ENCODE peak calls at places on chromosomes 16 and 17, in six cellular contexts. A is esophagus squamous epithelium, N is Caco-2, T is psoas muscle, V is H9, I is tibial nerve. H is an unnamed sample.

GRCh38 chr17:62780273-62780672 is 27.8 kb downstream of the MARCHF10 start:
- DNase-seq in I (no peak), A (no peak), T (peak; percentile 27), V (peak; percentile 24), N (no peak), H (no peak)

GRCh38 chr16:84478172-84478948 is 26.1 kb downstream of the MEAK7 start:
- DNase-seq in V (no peak), I (no peak), A (no peak), N (no peak), T (no peak), H (no peak)

GRCh38 chr16:56370836-56371235 is 54.5 kb downstream of the AMFR start:
- DNase-seq in V (no peak), T (no peak), I (no peak), N (no peak), A (no peak), H (no peak)

GRCh38 chr16:29009050-29009837 is 24.4 kb downstream of the LAT start:
- DNase-seq in A (no peak), I (no peak), V (no peak), N (no peak), T (no peak), H (no peak)

GRCh38 chr17:44345497-44346026 is 460 bp downstream of the GRN start:
- DNase-seq in T (no peak), A (no peak), I (no peak), N (peak; percentile 72), V (peak; percentile 88), H (peak; percentile 91)

GRCh38 chr16:25138130-25138529 is 26.6 kb downstream of the LCMT1 start:
- DNase-seq in T (no peak), I (no peak), A (no peak), N (no peak), V (no peak), H (no peak)

GRCh38 chr17:18185391-18185790 is 1.8 kb downstream of the ALKBH5 start:
- DNase-seq in T (no peak), V (no peak), A (no peak), N (no peak), I (no peak), H (peak; percentile 55)

GRCh38 chr17:4591529-4591928 is 7.2 kb downstream of the SMTNL2 start:
- DNase-seq in N (no peak), T (no peak), I (no peak), A (no peak), V (no peak), H (no peak)

GRCh38 chr16:25635449-25635848 is 56.3 kb upstream of the HS3ST4 start:
- DNase-seq in I (no peak), N (no peak), V (no peak), T (no peak), A (no peak), H (no peak)

GRCh38 chr16:85554791-85555548 is 58.2 kb upstream of the GSE1 start:
- DNase-seq in T (peak; percentile 77), N (no peak), A (no peak), I (no peak), V (no peak), H (peak; percentile 62)

GRCh38 chr16:79758615-79759346 is 158.2 kb upstream of the MAF start:
- DNase-seq in I (no peak), A (no peak), V (no peak), T (no peak), N (no peak), H (no peak)

GRCh38 chr17:66302761-66303626 is 581 bp downstream of the PRKCA start:
- DNase-seq in V (peak; percentile 74), I (peak; percentile 39), A (no peak), N (peak; percentile 46), T (peak; percentile 43), H (peak; percentile 72)

GRCh38 chr17:38453951-38454421 is 25.7 kb downstream of the ARHGAP23 start:
- DNase-seq in T (peak; percentile 62), V (no peak), N (no peak), A (no peak), I (no peak), H (peak; percentile 45)

GRCh38 chr17:45221081-45221996 is at the start of gene FMNL1:
- DNase-seq in I (no peak), V (no peak), T (peak; percentile 53), N (no peak), A (no peak), H (peak; percentile 77)

GRCh38 chr16:22614271-22614947 is 103.7 kb downstream of the NPIPB5 start:
- DNase-seq in N (peak; percentile 62), T (no peak), V (no peak), I (no peak), A (no peak), H (no peak)

GRCh38 chr17:60554377-60554788 is 28.3 kb upstream of the APPBP2 start:
- DNase-seq in V (no peak), I (no peak), A (no peak), T (no peak), N (no peak), H (no peak)

GRCh38 chr16:68370921-68371651 is 60.3 kb downstream of the PRMT7 start:
- DNase-seq in I (no peak), T (no peak), V (no peak), A (no peak), N (no peak), H (no peak)

GRCh38 chr16:54647731-54648221 is 282.9 kb upstream of the IRX5 start:
- DNase-seq in A (no peak), V (no peak), T (no peak), N (no peak), I (no peak), H (no peak)

GRCh38 chr16:69941251-69942098 is 9.7 kb upstream of the CLEC18A start:
- DNase-seq in I (no peak), N (no peak), A (no peak), T (no peak), V (no peak), H (no peak)

GRCh38 chr17:48611681-48612455 is 1.1 kb upstream of the HOXB7 start:
- DNase-seq in A (no peak), N (peak; percentile 88), I (no peak), T (no peak), V (peak; percentile 86), H (peak; percentile 51)

GRCh38 chr17:58932956-58933355 is 173.7 kb downstream of the TRIM37 start:
- DNase-seq in N (no peak), V (no peak), A (no peak), I (no peak), T (no peak), H (no peak)

GRCh38 chr17:48577946-48578615 is at the start of gene HOXB4:
- DNase-seq in V (peak; percentile 90), I (peak; percentile 37), N (peak; percentile 89), T (peak; percentile 80), A (no peak), H (peak; percentile 74)

GRCh38 chr16:27924411-27925118 is 138.9 kb downstream of the GSG1L start:
- DNase-seq in N (no peak), A (no peak), I (no peak), V (no peak), T (no peak), H (peak; percentile 28)

GRCh38 chr17:1464186-1464585 is 8.2 kb upstream of the CRK start:
- DNase-seq in A (no peak), T (no peak), N (no peak), V (no peak), I (no peak), H (no peak)

GRCh38 chr17:13425390-13425789 is 176.3 kb downstream of the HS3ST3A1 start:
- DNase-seq in I (no peak), A (no peak), N (no peak), V (no peak), T (no peak), H (no peak)

GRCh38 chr17:13429201-13429600 is 172.5 kb downstream of the HS3ST3A1 start:
- DNase-seq in V (no peak), N (peak; percentile 39), A (no peak), T (no peak), I (no peak), H (no peak)

GRCh38 chr17:13426991-13427390 is 174.7 kb downstream of the HS3ST3A1 start:
- DNase-seq in V (no peak), I (no peak), N (no peak), A (no peak), T (no peak), H (no peak)

GRCh38 chr17:13428611-13429042 is 173.1 kb downstream of the HS3ST3A1 start:
- DNase-seq in V (no peak), N (no peak), T (no peak), A (no peak), I (no peak), H (no peak)
- H3K27me3 ChIP-seq in V (no peaks in the 10 kb centered on the region), N (no peaks in the 10 kb centered on the region), T (no peaks in the 10 kb centered on the region), A (no peaks in the 10 kb centered on the region), I (no peaks in the 10 kb centered on the region), H (no peaks in the 10 kb centered on the region)

DNA sequence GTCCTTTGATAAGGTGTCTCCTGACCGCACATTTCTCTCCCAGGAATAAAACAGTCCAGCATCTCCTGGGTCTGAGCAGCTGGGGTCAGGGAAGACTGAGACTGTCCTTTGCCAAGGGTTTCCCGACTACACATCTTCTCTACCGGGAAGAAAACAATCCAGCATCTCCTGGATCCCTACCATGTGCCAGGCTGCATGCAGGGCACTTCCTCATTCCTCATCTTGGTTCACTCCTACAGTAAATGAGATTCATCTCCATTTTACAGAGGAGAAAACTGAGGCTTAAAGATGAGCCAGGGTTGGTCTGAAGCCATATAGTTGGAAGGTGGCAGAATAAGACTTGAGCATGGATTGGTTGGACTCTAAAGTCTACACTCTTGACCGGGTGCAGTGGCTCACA is 36.7 kb downstream of the NOG start:
- DNase-seq in T (no peak), N (no peak), A (no peak), V (no peak), I (no peak), H (no peak)
- H3K27me3 ChIP-seq in T (no peaks in the 10 kb centered on the region), N (peaks cover 2% of the 10 kb centered on the region), A (no peaks in the 10 kb centered on the region), V (no peaks in the 10 kb centered on the region), I (no peaks in the 10 kb centered on the region), H (no peaks in the 10 kb centered on the region)

GRCh38 chr17:73901249-73901648 is 257.0 kb upstream of the SDK2 start:
- DNase-seq in T (no peak), A (no peak), V (peak; percentile 13), I (no peak), N (no peak), H (no peak)
- H3K27me3 ChIP-seq in T (peaks cover 49% of the 10 kb centered on the region), A (no peaks in the 10 kb centered on the region), V (peaks cover 55% of the 10 kb centered on the region), I (peaks cover 37% of the 10 kb centered on the region), N (no peaks in the 10 kb centered on the region), H (peaks cover 100% of the 10 kb centered on the region)

DNA sequence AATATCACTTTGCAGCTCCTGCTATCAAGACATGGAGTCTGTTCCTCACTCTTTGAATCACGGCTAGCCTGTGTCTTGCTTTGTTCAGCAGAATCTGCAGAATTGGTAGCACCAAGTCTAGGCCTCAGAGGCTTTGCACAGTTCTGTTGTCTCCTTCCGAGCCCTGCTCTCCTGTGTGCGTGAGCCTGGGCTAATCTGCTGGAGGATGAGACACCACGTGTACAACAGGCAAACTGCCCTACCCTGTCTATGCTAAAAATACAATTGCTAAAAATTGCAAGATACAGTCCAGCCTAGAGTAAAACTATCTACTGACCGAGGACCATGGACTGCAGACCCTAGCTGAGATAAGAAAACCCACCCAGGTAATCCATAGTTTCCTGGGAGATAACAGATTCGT is 484.7 kb downstream of the NPIPA7 start:
- DNase-seq in T (no peak), A (no peak), V (no peak), I (no peak), N (no peak), H (no peak)
- H3K27me3 ChIP-seq in T (peaks cover 7% of the 10 kb centered on the region), A (no peaks in the 10 kb centered on the region), V (no peaks in the 10 kb centered on the region), I (no peaks in the 10 kb centered on the region), N (no peaks in the 10 kb centered on the region), H (no peaks in the 10 kb centered on the region)

H was measured in neural progenitor cell.